ENCODE peak calls at places on chromosomes 3 and 15, in eight cellular contexts. L is hepatocyte, X is body of pancreas, Z is Peyer's patch, M is mammary epithelial cell, Q is HCT116, T is foreskin keratinocyte, F is adrenal gland. G is an unnamed sample. For H3K27me3, the result is how much of the 10 kb centered on the place peaks cover.

GRCh38 chr3:114508208-114508607 is 214.4 kb downstream of the TIGIT start:
- DNase-seq in L (no peak), M (no peak), Q (no peak), Z (no peak), X (no peak), T (no peak), F (no peak), G (no peak)

GRCh38 chr3:47877288-47877687 is 74.3 kb downstream of the DHX30 start:
- DNase-seq in T (no peak), X (no peak), Q (no peak), M (peak), Z (no peak), F (no peak), L (no peak), G (no peak)

GRCh38 chr3:104604326-104605010 is 762.2 kb upstream of the ALCAM start:
- DNase-seq in Q (peak), Z (no peak), F (no peak), M (peak), T (no peak), L (no peak), X (no peak), G (peak)

GRCh38 chr3:40185029-40185695 is 124.3 kb upstream of the EIF1B start:
- DNase-seq in T (no peak), Q (no peak), F (no peak), M (no peak), X (no peak), L (no peak), Z (no peak), G (peak)

GRCh38 chr15:40367673-40368611 is 9.9 kb downstream of the DISP2 start:
- DNase-seq in Q (peak), Z (peak), X (peak), L (peak), T (peak), M (peak), F (peak), G (peak)

GRCh38 chr3:55686720-55687254 is 199.7 kb upstream of the WNT5A start:
- DNase-seq in F (no peak), T (no peak), Q (no peak), L (no peak), X (no peak), Z (no peak), M (no peak), G (no peak)

GRCh38 chr3:19885468-19885867 is 48.5 kb downstream of the EFHB start:
- DNase-seq in X (no peak), M (peak), F (no peak), T (no peak), L (peak), Z (no peak), Q (no peak), G (peak)

GRCh38 chr15:67030036-67030762 is 35.2 kb upstream of the SMAD3 start:
- DNase-seq in X (no peak), Z (no peak), F (no peak), Q (no peak), T (no peak), M (no peak), L (peak), G (no peak)

GRCh38 chr3:108404409-108404808 is 106.0 kb downstream of the MYH15 start:
- DNase-seq in Q (no peak), T (no peak), M (no peak), Z (no peak), X (no peak), F (no peak), L (no peak), G (peak)

GRCh38 chr15:78301326-78301725 is 1.9 kb upstream of the SKIC8 start:
- DNase-seq in X (no peak), M (no peak), Z (no peak), Q (no peak), L (no peak), T (no peak), F (no peak), G (no peak)

GRCh38 chr3:127803619-127804018 is 18.7 kb downstream of the MGLL start:
- DNase-seq in T (peak), M (peak), Q (peak), F (no peak), L (no peak), Z (no peak), X (no peak), G (peak)

GRCh38 chr3:12840591-12841084 is 727 bp downstream of the RPL32 start:
- DNase-seq in F (no peak), Q (no peak), L (no peak), M (no peak), T (no peak), Z (no peak), X (no peak), G (no peak)

GRCh38 chr3:126548556-126549466 is 9.9 kb downstream of the C3orf22 start:
- DNase-seq in F (peak), Q (no peak), L (no peak), X (no peak), M (no peak), T (no peak), Z (peak), G (peak)

GRCh38 chr3:103127737-103128136 is 692.9 kb downstream of the ZPLD1 start:
- DNase-seq in M (peak), T (peak), F (no peak), Q (no peak), X (no peak), Z (no peak), L (no peak), G (peak)

DNA sequence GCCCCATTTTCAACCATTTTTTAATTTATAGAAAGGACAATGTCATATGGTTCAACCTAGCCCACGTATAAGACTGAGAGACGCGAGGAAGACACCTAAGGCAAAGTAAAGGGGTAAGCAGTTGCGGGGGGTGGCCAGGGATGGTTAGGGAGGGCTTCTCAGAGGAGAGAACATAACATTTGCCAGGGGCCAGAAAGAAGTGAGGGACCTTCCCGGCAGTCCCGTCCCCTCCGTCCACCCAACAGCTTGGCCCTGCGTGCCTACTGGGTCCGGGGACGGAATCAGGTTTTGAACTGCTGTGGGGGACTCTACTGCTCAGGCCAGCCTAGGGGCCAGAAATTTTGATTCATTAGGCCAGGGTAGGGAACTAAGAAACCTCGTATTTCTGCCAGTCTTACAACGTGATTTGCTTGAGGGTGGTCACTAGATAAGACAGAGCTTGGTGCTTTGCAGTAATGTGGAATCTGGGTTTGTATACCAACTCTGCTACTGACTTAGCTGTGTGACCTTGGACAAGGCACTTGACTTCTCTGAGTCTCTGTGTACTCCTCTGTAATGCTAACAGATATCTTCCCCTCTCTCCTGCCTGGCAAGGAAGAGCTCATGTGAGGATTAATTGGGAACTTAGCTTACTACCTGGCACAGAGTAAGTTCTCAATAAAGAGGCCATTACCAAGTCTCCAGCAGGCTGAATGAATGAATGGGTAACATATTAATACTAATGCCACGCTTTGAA is 734 bp upstream of the SLC6A20 start:
- DNase-seq in X (no peak), F (no peak), Z (no peak), M (no peak), L (no peak), Q (no peak), T (no peak), G (no peak)
- H3K27me3 ChIP-seq in X (under half), F (under half), Z (under half), M (under half), L (under half), Q (under half), T (under half), G (half or more)

GRCh38 chr15:83206971-83207621 is 527 bp downstream of the HDGFL3 start:
- DNase-seq in Z (peak), L (peak), T (no peak), Q (no peak), F (peak), X (peak), M (peak), G (peak)
- H3K27me3 ChIP-seq in Z (under half), L (under half), T (under half), Q (under half), F (under half), X (under half), M (under half), G (under half)

GRCh38 chr3:172905480-172905850 is 154.9 kb downstream of the ECT2 start:
- DNase-seq in X (no peak), L (no peak), F (no peak), T (no peak), Q (no peak), M (no peak), Z (no peak), G (no peak)

GRCh38 chr3:172908871-172909270 is 158.3 kb downstream of the ECT2 start:
- DNase-seq in Z (no peak), X (no peak), M (no peak), L (no peak), T (no peak), Q (no peak), F (no peak), G (no peak)

GRCh38 chr3:172904817-172905479 is 154.4 kb downstream of the ECT2 start:
- DNase-seq in M (no peak), X (no peak), Q (no peak), L (no peak), Z (no peak), F (no peak), T (no peak), G (no peak)

GRCh38 chr3:172903642-172904041 is 153.1 kb downstream of the ECT2 start:
- DNase-seq in Z (no peak), Q (no peak), F (peak), L (no peak), M (no peak), X (no peak), T (no peak), G (no peak)
- H3K27me3 ChIP-seq in Z (under half), Q (under half), F (under half), L (under half), M (under half), X (under half), T (under half), G (under half)

GRCh38 chr3:32815812-32816438 is 1.9 kb upstream of the TRIM71 start:
- DNase-seq in M (no peak), Q (no peak), T (no peak), Z (no peak), L (peak), F (no peak), X (no peak), G (no peak)
- H3K27me3 ChIP-seq in M (half or more), Q (under half), T (half or more), Z (under half), L (under half), F (under half), X (under half), G (under half)

DNA sequence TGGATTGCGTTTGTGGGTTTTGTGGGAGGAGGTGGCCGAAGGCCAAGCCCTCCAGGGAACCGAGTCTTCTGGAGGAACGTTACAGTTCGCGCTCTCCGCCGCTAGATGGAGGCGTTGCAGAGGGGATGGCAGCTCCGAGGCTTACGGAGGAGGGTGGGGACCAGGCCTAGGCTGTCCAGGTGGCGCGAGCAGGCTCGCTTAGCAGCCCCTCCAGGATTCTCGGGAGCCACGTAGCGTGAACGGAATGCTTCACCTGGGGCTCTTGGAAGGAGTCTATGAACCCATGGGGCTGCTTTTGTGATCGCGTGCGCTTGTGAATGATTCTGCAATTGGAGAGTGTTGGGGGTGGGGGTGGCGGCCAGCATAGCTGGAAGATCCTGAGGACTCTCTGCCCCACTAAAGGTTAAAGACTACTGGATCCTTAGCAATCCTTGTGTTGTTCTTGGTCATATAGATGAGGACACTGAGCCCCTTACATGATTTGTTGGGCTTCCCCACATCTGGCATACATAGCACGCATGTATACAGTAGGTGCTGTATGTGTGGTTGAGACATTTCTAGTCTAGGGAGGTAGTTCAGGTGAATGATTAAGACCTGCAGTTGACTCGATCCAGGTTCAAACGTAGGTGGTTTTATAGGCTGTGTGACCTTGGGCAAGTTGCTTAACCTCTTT is 25.7 kb downstream of the FAM3D start:
- DNase-seq in L (peak), Q (peak), T (peak), Z (peak), X (peak), M (peak), F (peak), G (peak)
- H3K27me3 ChIP-seq in L (under half), Q (under half), T (under half), Z (under half), X (under half), M (under half), F (under half), G (under half)

DNA sequence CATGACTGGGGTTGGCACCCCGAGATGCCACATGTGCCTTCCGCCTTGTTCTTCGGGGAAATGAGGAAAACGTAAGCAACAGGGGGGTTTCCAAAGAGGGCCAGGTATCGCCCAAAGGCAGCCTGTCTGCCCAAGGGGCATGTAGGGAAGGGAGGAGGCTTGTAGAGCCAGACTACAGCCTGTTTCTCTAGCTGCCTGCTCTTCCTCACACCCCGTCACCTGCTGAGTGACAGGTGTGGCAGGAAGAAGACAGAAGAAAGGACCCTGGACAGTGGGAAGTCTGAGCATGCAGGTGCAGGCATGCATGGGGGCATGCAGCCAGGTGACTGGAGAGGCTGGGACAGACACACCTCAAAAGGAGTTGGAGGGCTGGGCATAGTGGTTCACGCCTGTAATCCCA is 9.8 kb downstream of the PLA2G4E start:
- DNase-seq in X (no peak), T (no peak), M (no peak), F (no peak), L (no peak), Z (no peak), Q (no peak), G (no peak)
- H3K27me3 ChIP-seq in X (under half), T (under half), M (under half), F (under half), L (under half), Z (under half), Q (under half), G (half or more)

GRCh38 chr15:73813071-73813470 is 59.9 kb upstream of the INSYN1 start:
- DNase-seq in X (no peak), Z (no peak), T (no peak), L (no peak), F (no peak), M (no peak), Q (no peak), G (no peak)
- H3K27me3 ChIP-seq in X (under half), Z (under half), T (under half), L (under half), F (under half), M (under half), Q (under half), G (half or more)